ENCODE peak calls at places on chromosomes 7 and 10, in ten cellular contexts. One of them, this sample, is unnamed. For H3K36me3, the result is how much of the 10 kb centered on the place peaks cover.

GRCh38 chr10:34815174-34816066 is at the start of gene PARD3:
- DNase-seq in mucosa of descending colon: peak
- DNase-seq in ovary: peak
- DNase-seq in left lung: peak
- DNase-seq in bronchial epithelial cell: peak
- DNase-seq in MM.1S: peak
- DNase-seq in psoas muscle: peak
- DNase-seq in left ventricle myocardium inferior: peak
- DNase-seq in prostate gland: peak
- DNase-seq in upper lobe of left lung: peak
- DNase-seq in this sample: peak

GRCh38 chr10:86164216-86164774 is 202.3 kb downstream of the GRID1 start:
- DNase-seq in bronchial epithelial cell: no peak
- DNase-seq in upper lobe of left lung: no peak
- DNase-seq in MM.1S: no peak
- DNase-seq in prostate gland: no peak
- DNase-seq in mucosa of descending colon: no peak
- DNase-seq in ovary: peak
- DNase-seq in left ventricle myocardium inferior: no peak
- DNase-seq in left lung: no peak
- DNase-seq in psoas muscle: no peak
- DNase-seq in this sample: no peak

GRCh38 chr7:128701062-128701785 is 29.1 kb downstream of the GARIN1A start:
- DNase-seq in ovary: no peak
- DNase-seq in upper lobe of left lung: no peak
- DNase-seq in left lung: no peak
- DNase-seq in prostate gland: no peak
- DNase-seq in psoas muscle: no peak
- DNase-seq in mucosa of descending colon: no peak
- DNase-seq in MM.1S: no peak
- DNase-seq in bronchial epithelial cell: peak
- DNase-seq in left ventricle myocardium inferior: no peak
- DNase-seq in this sample: no peak

GRCh38 chr7:35768346-35768745 is 32.5 kb upstream of the SEPTIN7 start:
- DNase-seq in left ventricle myocardium inferior: no peak
- DNase-seq in prostate gland: no peak
- DNase-seq in ovary: no peak
- DNase-seq in mucosa of descending colon: no peak
- DNase-seq in upper lobe of left lung: peak
- DNase-seq in psoas muscle: no peak
- DNase-seq in MM.1S: no peak
- DNase-seq in bronchial epithelial cell: no peak
- DNase-seq in left lung: no peak
- DNase-seq in this sample: no peak

GRCh38 chr10:79244068-79244442 is 103.2 kb upstream of the PPIF start:
- DNase-seq in left ventricle myocardium inferior: no peak
- DNase-seq in prostate gland: no peak
- DNase-seq in psoas muscle: no peak
- DNase-seq in bronchial epithelial cell: no peak
- DNase-seq in ovary: no peak
- DNase-seq in mucosa of descending colon: no peak
- DNase-seq in left lung: no peak
- DNase-seq in MM.1S: peak
- DNase-seq in upper lobe of left lung: no peak
- DNase-seq in this sample: no peak

GRCh38 chr10:125133706-125134482 is 26.5 kb downstream of the CTBP2 start:
- DNase-seq in prostate gland: peak
- DNase-seq in left ventricle myocardium inferior: no peak
- DNase-seq in MM.1S: no peak
- DNase-seq in bronchial epithelial cell: no peak
- DNase-seq in mucosa of descending colon: no peak
- DNase-seq in upper lobe of left lung: no peak
- DNase-seq in ovary: no peak
- DNase-seq in psoas muscle: no peak
- DNase-seq in left lung: no peak
- DNase-seq in this sample: no peak

GRCh38 chr10:86972613-86973380 is 4.5 kb downstream of the ADIRF start:
- DNase-seq in left ventricle myocardium inferior: no peak
- DNase-seq in MM.1S: no peak
- DNase-seq in left lung: no peak
- DNase-seq in ovary: peak
- DNase-seq in prostate gland: no peak
- DNase-seq in psoas muscle: no peak
- DNase-seq in bronchial epithelial cell: no peak
- DNase-seq in upper lobe of left lung: no peak
- DNase-seq in mucosa of descending colon: no peak
- DNase-seq in this sample: peak

GRCh38 chr10:73506491-73506890 is 10.7 kb upstream of the PPP3CB start:
- DNase-seq in bronchial epithelial cell: no peak
- DNase-seq in MM.1S: no peak
- DNase-seq in left lung: no peak
- DNase-seq in upper lobe of left lung: no peak
- DNase-seq in left ventricle myocardium inferior: no peak
- DNase-seq in ovary: no peak
- DNase-seq in mucosa of descending colon: no peak
- DNase-seq in psoas muscle: no peak
- DNase-seq in prostate gland: no peak
- DNase-seq in this sample: no peak

GRCh38 chr7:73973091-73973490 is 54.9 kb upstream of the ELN start:
- DNase-seq in left ventricle myocardium inferior: peak
- DNase-seq in prostate gland: peak
- DNase-seq in mucosa of descending colon: no peak
- DNase-seq in psoas muscle: peak
- DNase-seq in MM.1S: no peak
- DNase-seq in bronchial epithelial cell: no peak
- DNase-seq in left lung: no peak
- DNase-seq in upper lobe of left lung: peak
- DNase-seq in ovary: no peak
- DNase-seq in this sample: no peak

GRCh38 chr7:73970801-73971229 is 57.2 kb upstream of the ELN start:
- DNase-seq in ovary: no peak
- DNase-seq in left lung: no peak
- DNase-seq in bronchial epithelial cell: no peak
- DNase-seq in mucosa of descending colon: no peak
- DNase-seq in upper lobe of left lung: peak
- DNase-seq in psoas muscle: peak
- DNase-seq in left ventricle myocardium inferior: no peak
- DNase-seq in prostate gland: no peak
- DNase-seq in MM.1S: no peak
- DNase-seq in this sample: no peak

GRCh38 chr7:73972614-73973013 is 55.4 kb upstream of the ELN start:
- DNase-seq in bronchial epithelial cell: no peak
- DNase-seq in MM.1S: no peak
- DNase-seq in prostate gland: no peak
- DNase-seq in mucosa of descending colon: no peak
- DNase-seq in psoas muscle: peak
- DNase-seq in left ventricle myocardium inferior: no peak
- DNase-seq in left lung: no peak
- DNase-seq in upper lobe of left lung: no peak
- DNase-seq in ovary: no peak
- DNase-seq in this sample: no peak

GRCh38 chr7:73971315-73971700 is 56.7 kb upstream of the ELN start:
- DNase-seq in prostate gland: no peak
- DNase-seq in left ventricle myocardium inferior: no peak
- DNase-seq in left lung: no peak
- DNase-seq in MM.1S: peak
- DNase-seq in upper lobe of left lung: no peak
- DNase-seq in psoas muscle: no peak
- DNase-seq in ovary: no peak
- DNase-seq in bronchial epithelial cell: no peak
- DNase-seq in mucosa of descending colon: no peak
- DNase-seq in this sample: no peak

GRCh38 chr7:73971701-73972341 is 56.2 kb upstream of the ELN start:
- DNase-seq in upper lobe of left lung: no peak
- DNase-seq in left ventricle myocardium inferior: no peak
- DNase-seq in psoas muscle: peak
- DNase-seq in MM.1S: no peak
- DNase-seq in prostate gland: no peak
- DNase-seq in mucosa of descending colon: no peak
- DNase-seq in ovary: no peak
- DNase-seq in left lung: no peak
- DNase-seq in bronchial epithelial cell: peak
- DNase-seq in this sample: peak
- TF ChIP-seq CTCF in upper lobe of left lung: no peak
- TF ChIP-seq CTCF in left ventricle myocardium inferior: no peak
- TF ChIP-seq CTCF in psoas muscle: no peak
- TF ChIP-seq CTCF in MM.1S: peak
- TF ChIP-seq CTCF in prostate gland: no peak
- TF ChIP-seq CTCF in mucosa of descending colon: no peak
- TF ChIP-seq CTCF in ovary: no peak
- TF ChIP-seq CTCF in left lung: no peak
- TF ChIP-seq CTCF in bronchial epithelial cell: peak
- TF ChIP-seq CTCF in this sample: peak

GRCh38 chr10:97228775-97229157 is 43.0 kb upstream of the SLIT1 start:
- DNase-seq in psoas muscle: no peak
- DNase-seq in mucosa of descending colon: no peak
- DNase-seq in bronchial epithelial cell: no peak
- DNase-seq in MM.1S: no peak
- DNase-seq in left lung: no peak
- DNase-seq in ovary: no peak
- DNase-seq in left ventricle myocardium inferior: no peak
- DNase-seq in prostate gland: no peak
- DNase-seq in upper lobe of left lung: no peak
- DNase-seq in this sample: no peak

GRCh38 chr10:97228130-97228774 is 42.5 kb upstream of the SLIT1 start:
- DNase-seq in bronchial epithelial cell: no peak
- DNase-seq in prostate gland: no peak
- DNase-seq in upper lobe of left lung: no peak
- DNase-seq in mucosa of descending colon: no peak
- DNase-seq in left ventricle myocardium inferior: no peak
- DNase-seq in ovary: no peak
- DNase-seq in left lung: no peak
- DNase-seq in MM.1S: no peak
- DNase-seq in psoas muscle: no peak
- DNase-seq in this sample: no peak

GRCh38 chr10:97222346-97222961 is 36.7 kb upstream of the SLIT1 start:
- DNase-seq in left lung: no peak
- DNase-seq in bronchial epithelial cell: no peak
- DNase-seq in left ventricle myocardium inferior: no peak
- DNase-seq in MM.1S: no peak
- DNase-seq in upper lobe of left lung: no peak
- DNase-seq in psoas muscle: no peak
- DNase-seq in prostate gland: no peak
- DNase-seq in mucosa of descending colon: no peak
- DNase-seq in ovary: no peak
- DNase-seq in this sample: no peak

GRCh38 chr10:97226398-97226797 is 40.6 kb upstream of the SLIT1 start:
- DNase-seq in MM.1S: no peak
- DNase-seq in bronchial epithelial cell: no peak
- DNase-seq in left ventricle myocardium inferior: no peak
- DNase-seq in psoas muscle: no peak
- DNase-seq in mucosa of descending colon: no peak
- DNase-seq in upper lobe of left lung: no peak
- DNase-seq in prostate gland: no peak
- DNase-seq in left lung: no peak
- DNase-seq in ovary: no peak
- DNase-seq in this sample: no peak

DNA sequence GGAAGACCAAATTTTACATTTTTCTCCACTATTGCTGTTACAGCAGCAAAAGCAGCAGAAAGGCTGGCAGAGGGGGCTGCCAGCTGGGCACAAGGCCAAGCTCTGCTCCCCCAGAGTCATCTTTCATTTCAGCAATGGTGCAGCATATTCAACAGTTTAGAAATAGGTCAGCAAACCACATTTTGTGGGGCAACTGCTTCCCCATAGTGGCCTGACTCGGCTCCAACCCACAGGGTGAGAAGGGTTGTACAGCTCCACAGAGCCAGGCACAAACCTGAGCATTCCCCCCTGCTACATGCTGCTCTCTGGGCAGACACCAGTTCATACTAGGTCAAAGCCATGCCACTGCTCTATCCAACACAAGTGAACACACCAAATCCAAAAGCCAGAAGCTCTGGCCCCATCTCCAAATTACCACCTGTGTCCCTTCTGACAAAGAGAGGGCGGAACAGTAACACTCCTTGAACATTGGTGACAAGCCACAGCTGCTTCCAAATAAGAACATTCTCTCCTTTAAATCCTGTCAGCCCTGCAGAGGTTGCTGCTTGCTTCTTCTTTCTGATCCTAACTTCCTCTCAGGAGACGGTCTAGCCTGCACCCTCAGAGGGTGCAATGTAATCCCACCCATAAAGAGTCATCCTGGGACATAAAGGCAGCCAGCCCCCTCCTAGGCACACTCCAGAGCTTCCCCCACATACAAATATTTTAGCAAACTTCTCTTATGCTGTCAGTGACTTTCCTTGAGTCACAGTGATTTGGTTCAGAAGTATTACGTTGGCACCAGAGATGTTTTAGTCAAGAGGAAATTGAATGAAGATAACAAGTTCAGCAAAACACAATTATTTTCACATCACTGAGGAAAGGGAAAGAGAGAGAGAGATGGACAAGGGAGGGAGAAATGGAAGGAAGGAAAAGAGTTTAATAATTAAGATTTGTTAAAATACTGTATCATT is 39.0 kb upstream of the SLIT1 start:
- DNase-seq in left lung: no peak
- DNase-seq in prostate gland: no peak
- DNase-seq in MM.1S: no peak
- DNase-seq in ovary: no peak
- DNase-seq in upper lobe of left lung: no peak
- DNase-seq in bronchial epithelial cell: no peak
- DNase-seq in psoas muscle: no peak
- DNase-seq in mucosa of descending colon: no peak
- DNase-seq in left ventricle myocardium inferior: no peak
- DNase-seq in this sample: no peak
- H3K36me3 ChIP-seq in left lung: under half
- H3K36me3 ChIP-seq in prostate gland: under half
- H3K36me3 ChIP-seq in MM.1S: under half
- H3K36me3 ChIP-seq in ovary: under half
- H3K36me3 ChIP-seq in upper lobe of left lung: under half
- H3K36me3 ChIP-seq in bronchial epithelial cell: under half
- H3K36me3 ChIP-seq in psoas muscle: under half
- H3K36me3 ChIP-seq in mucosa of descending colon: under half
- H3K36me3 ChIP-seq in left ventricle myocardium inferior: half or more
- H3K36me3 ChIP-seq in this sample: under half

DNA sequence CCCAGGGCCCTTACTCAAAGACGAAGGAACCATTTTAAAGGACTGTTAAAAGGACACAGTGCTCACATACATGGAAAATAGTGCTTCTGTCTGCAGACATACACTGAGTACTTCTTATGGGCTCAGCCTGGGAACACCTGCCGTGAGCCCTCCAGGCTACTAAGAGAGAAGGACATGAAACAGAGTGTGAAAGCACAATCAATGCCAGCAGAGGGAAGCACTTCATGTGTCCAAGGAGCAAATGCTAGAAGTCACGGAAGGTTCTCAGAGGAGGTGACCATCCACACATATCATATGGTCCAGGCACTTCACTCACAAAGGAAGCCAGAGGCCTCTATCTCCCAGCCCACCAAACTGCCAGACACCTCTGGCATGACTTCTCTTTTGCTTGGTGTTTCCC is 15.5 kb downstream of the ELMO1 start:
- DNase-seq in upper lobe of left lung: no peak
- DNase-seq in prostate gland: no peak
- DNase-seq in mucosa of descending colon: no peak
- DNase-seq in MM.1S: no peak
- DNase-seq in psoas muscle: no peak
- DNase-seq in ovary: no peak
- DNase-seq in left ventricle myocardium inferior: no peak
- DNase-seq in left lung: no peak
- DNase-seq in bronchial epithelial cell: no peak
- DNase-seq in this sample: no peak
- TF ChIP-seq CTCF in upper lobe of left lung: no peak
- TF ChIP-seq CTCF in prostate gland: no peak
- TF ChIP-seq CTCF in mucosa of descending colon: no peak
- TF ChIP-seq CTCF in MM.1S: peak
- TF ChIP-seq CTCF in psoas muscle: no peak
- TF ChIP-seq CTCF in ovary: no peak
- TF ChIP-seq CTCF in left ventricle myocardium inferior: no peak
- TF ChIP-seq CTCF in left lung: no peak
- TF ChIP-seq CTCF in bronchial epithelial cell: no peak
- TF ChIP-seq CTCF in this sample: no peak

GRCh38 chr7:131438969-131439368 is 111.3 kb downstream of the MKLN1 start:
- DNase-seq in bronchial epithelial cell: no peak
- DNase-seq in upper lobe of left lung: no peak
- DNase-seq in left lung: no peak
- DNase-seq in left ventricle myocardium inferior: no peak
- DNase-seq in ovary: no peak
- DNase-seq in MM.1S: no peak
- DNase-seq in psoas muscle: no peak
- DNase-seq in mucosa of descending colon: no peak
- DNase-seq in prostate gland: no peak
- DNase-seq in this sample: no peak
- H3K36me3 ChIP-seq in bronchial epithelial cell: under half
- H3K36me3 ChIP-seq in upper lobe of left lung: under half
- H3K36me3 ChIP-seq in left lung: under half
- H3K36me3 ChIP-seq in left ventricle myocardium inferior: under half
- H3K36me3 ChIP-seq in ovary: under half
- H3K36me3 ChIP-seq in MM.1S: under half
- H3K36me3 ChIP-seq in psoas muscle: half or more
- H3K36me3 ChIP-seq in mucosa of descending colon: under half
- H3K36me3 ChIP-seq in prostate gland: under half
- H3K36me3 ChIP-seq in this sample: under half

This sample was measured in GM06990.